ENCODE peak calls at places on chromosomes 5 and 9, in eight cellular contexts. H is Peyer's patch; C is CD8-positive, alpha-beta memory T cell; S is ovary; Z is kidney; U is pancreas; N is body of pancreas; W is AG04450. F is an unnamed sample.

GRCh38 chr9:76269789-76270188 is 124.4 kb downstream of the RFK start:
- DNase-seq in Z (no peak), H (no peak), N (no peak), C (no peak), S (no peak), W (peak), U (no peak), F (no peak)

GRCh38 chr9:74120061-74120460 is 377.1 kb upstream of the RORB start:
- DNase-seq in W (no peak), S (no peak), U (no peak), N (no peak), C (no peak), H (no peak), Z (no peak), F (no peak)

GRCh38 chr9:91047993-91048607 is 246.5 kb downstream of the SYK start:
- DNase-seq in C (no peak), N (no peak), W (no peak), S (no peak), U (no peak), H (no peak), Z (no peak), F (no peak)

GRCh38 chr5:158988987-158989624 is 110.6 kb downstream of the EBF1 start:
- DNase-seq in H (no peak), C (no peak), U (no peak), S (no peak), N (no peak), Z (no peak), W (no peak), F (no peak)

GRCh38 chr9:131578778-131579504 is 33.6 kb downstream of the PRRT1B start:
- DNase-seq in U (no peak), S (peak), Z (peak), N (no peak), C (peak), W (no peak), H (peak), F (no peak)

GRCh38 chr9:6711403-6711802 is 46.4 kb upstream of the KDM4C start:
- DNase-seq in N (no peak), S (no peak), W (peak), Z (no peak), U (no peak), C (no peak), H (no peak), F (no peak)

GRCh38 chr9:26775405-26775804 is 117.2 kb downstream of the CAAP1 start:
- DNase-seq in U (no peak), W (no peak), S (no peak), C (no peak), N (no peak), Z (no peak), H (no peak), F (no peak)

GRCh38 chr9:112884086-112884485 is 6.6 kb downstream of the SLC46A2 start:
- DNase-seq in S (no peak), C (no peak), N (no peak), W (no peak), U (no peak), Z (no peak), H (no peak), F (peak)

GRCh38 chr9:3401556-3401955 is 124.2 kb downstream of the RFX3 start:
- DNase-seq in W (no peak), S (no peak), H (no peak), U (no peak), Z (no peak), N (no peak), C (no peak), F (no peak)

GRCh38 chr5:140381972-140382371 is 19.7 kb upstream of the ANKHD1 start:
- DNase-seq in U (no peak), Z (no peak), W (no peak), H (no peak), N (no peak), S (no peak), C (no peak), F (no peak)

GRCh38 chr5:181167814-181168488 is 20.6 kb downstream of the OR2V2 start:
- DNase-seq in Z (no peak), S (no peak), C (no peak), H (no peak), W (no peak), U (no peak), N (no peak), F (no peak)

DNA sequence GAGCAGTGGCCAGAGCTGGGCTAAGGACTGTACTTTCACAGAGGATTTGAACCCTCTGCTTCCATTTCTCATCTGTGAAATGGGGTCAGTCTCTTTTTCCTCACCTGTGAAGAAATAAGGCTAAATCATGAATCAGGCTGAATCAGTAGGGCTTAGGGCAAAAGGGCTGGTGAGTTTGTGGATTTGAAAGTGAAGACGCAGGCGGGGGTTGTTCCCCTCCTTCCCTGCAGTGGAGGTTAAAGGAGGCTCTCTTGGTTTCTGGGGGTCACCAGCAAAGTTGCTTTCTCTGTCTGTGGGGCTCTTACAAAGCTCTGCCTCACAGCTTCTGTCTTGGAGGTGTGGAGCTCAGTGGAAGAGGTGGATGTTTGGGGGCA is 17.6 kb upstream of the NDST1 start:
- DNase-seq in U (no peak), H (no peak), S (no peak), C (no peak), N (no peak), Z (no peak), W (no peak), F (no peak)
- H3K27ac ChIP-seq in U (no peak), H (peak), S (no peak), C (no peak), N (peak), Z (no peak), W (peak), F (peak)

GRCh38 chr9:22088372-22089063 is 79.4 kb upstream of the CDKN2B start:
- DNase-seq in Z (no peak), H (no peak), U (no peak), N (no peak), S (no peak), W (no peak), C (no peak), F (no peak)
- H3K27ac ChIP-seq in Z (no peak), H (peak), U (no peak), N (no peak), S (no peak), W (no peak), C (no peak), F (no peak)

GRCh38 chr5:143322931-143323330 is 80.6 kb downstream of the NR3C1 start:
- DNase-seq in N (no peak), S (no peak), U (no peak), W (no peak), C (no peak), Z (no peak), H (no peak), F (no peak)

GRCh38 chr5:143318270-143318669 is 85.2 kb downstream of the NR3C1 start:
- DNase-seq in W (no peak), C (no peak), H (no peak), N (no peak), U (no peak), S (no peak), Z (no peak), F (no peak)

GRCh38 chr5:143319437-143320302 is 83.8 kb downstream of the NR3C1 start:
- DNase-seq in N (no peak), Z (no peak), C (no peak), U (no peak), W (no peak), S (no peak), H (no peak), F (no peak)

GRCh38 chr5:143318833-143319232 is 84.7 kb downstream of the NR3C1 start:
- DNase-seq in N (no peak), C (no peak), S (no peak), Z (no peak), W (no peak), H (no peak), U (no peak), F (no peak)

DNA sequence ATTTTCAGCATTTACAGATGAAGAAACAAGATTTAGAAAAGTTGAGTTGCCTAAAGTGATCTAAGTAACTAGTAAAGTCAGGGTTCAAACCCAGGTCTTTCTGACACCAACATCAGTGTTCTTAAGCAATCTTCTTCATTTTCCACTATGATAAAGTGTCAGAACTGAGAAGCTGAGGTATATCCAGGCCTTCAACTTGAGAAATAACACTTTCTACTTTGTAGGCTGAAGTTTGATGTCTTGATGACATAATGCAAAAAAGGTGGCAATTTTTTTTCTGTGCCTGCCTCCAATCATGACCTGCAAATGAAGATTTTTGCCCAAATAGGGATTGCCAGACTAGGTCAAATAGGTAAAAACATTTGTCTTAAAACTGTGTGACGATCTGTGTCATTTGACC is 81.3 kb downstream of the NR3C1 start:
- DNase-seq in H (no peak), N (no peak), U (no peak), W (no peak), S (no peak), Z (no peak), C (no peak), F (no peak)
- H3K27ac ChIP-seq in H (no peak), N (no peak), U (no peak), W (no peak), S (no peak), Z (no peak), C (no peak), F (no peak)

GRCh38 chr5:95801532-95801931 is 21.0 kb downstream of the GLRX start:
- DNase-seq in U (no peak), Z (no peak), C (no peak), N (no peak), W (no peak), S (no peak), H (no peak), F (no peak)
- H3K27ac ChIP-seq in U (no peak), Z (peak), C (no peak), N (peak), W (no peak), S (no peak), H (peak), F (no peak)

GRCh38 chr9:133812941-133813748 is 75.0 kb upstream of the SARDH start:
- DNase-seq in N (no peak), S (no peak), Z (no peak), U (no peak), C (no peak), H (no peak), W (no peak), F (no peak)

GRCh38 chr9:133807818-133808217 is 69.7 kb upstream of the SARDH start:
- DNase-seq in Z (no peak), H (no peak), S (no peak), U (no peak), C (no peak), N (no peak), W (no peak), F (no peak)

GRCh38 chr9:133812077-133812868 is 74.1 kb upstream of the SARDH start:
- DNase-seq in S (no peak), N (no peak), C (no peak), Z (no peak), U (no peak), H (no peak), W (no peak), F (no peak)

GRCh38 chr9:133809335-133809734 is 71.2 kb upstream of the SARDH start:
- DNase-seq in H (no peak), W (no peak), N (no peak), C (no peak), S (no peak), Z (no peak), U (no peak), F (no peak)

DNA sequence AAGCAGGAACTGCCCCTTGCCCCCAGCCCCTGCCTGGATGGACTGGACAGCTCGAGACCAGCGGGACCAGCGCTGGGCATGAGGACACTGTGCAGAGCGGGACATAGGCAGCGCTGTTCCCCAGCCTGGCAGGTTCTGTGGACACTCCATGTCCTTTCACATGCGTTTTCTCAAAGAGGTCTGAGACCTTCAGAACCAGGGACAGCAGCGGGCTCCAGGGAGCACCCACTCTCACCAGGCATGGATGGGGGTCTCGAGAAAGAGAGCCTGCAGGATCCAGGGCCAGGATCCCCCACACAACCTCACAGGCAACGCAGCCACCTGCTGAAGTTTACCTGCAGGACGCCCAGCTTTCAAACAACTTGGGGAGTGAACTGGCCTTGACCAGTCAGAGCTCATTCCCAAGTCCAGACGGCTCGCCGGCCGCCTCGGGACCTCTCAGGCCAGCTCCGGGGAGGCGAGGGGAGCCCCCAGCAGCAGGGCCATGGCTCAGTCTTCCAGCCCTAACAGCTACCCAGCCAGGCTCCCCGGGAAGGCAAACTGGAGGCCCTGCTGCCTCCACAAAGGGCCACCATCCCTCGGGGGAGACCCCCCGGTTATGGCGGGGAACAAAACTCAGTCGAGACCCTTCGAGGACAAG is 72.5 kb upstream of the SARDH start:
- DNase-seq in U (no peak), Z (no peak), H (no peak), C (no peak), W (no peak), S (no peak), N (no peak), F (no peak)
- H3K27ac ChIP-seq in U (no peak), Z (no peak), H (no peak), C (no peak), W (no peak), S (no peak), N (no peak), F (no peak)

GRCh38 chr9:128162215-128163026 is 2.4 kb downstream of the BBLN start:
- DNase-seq in N (peak), S (peak), C (no peak), Z (peak), W (no peak), H (no peak), U (peak), F (peak)

GRCh38 chr9:128159784-128160602 is at the start of gene BBLN:
- DNase-seq in S (peak), C (peak), N (peak), U (peak), H (peak), Z (peak), W (peak), F (peak)

GRCh38 chr9:128160603-128160987 is 530 bp downstream of the BBLN start:
- DNase-seq in U (peak), N (no peak), Z (no peak), S (peak), W (no peak), C (peak), H (no peak), F (no peak)

GRCh38 chr9:128155736-128156500 is 4.1 kb upstream of the BBLN start:
- DNase-seq in Z (peak), S (no peak), N (no peak), U (no peak), W (no peak), H (no peak), C (no peak), F (no peak)

GRCh38 chr9:128159073-128159783 is 837 bp upstream of the BBLN start:
- DNase-seq in W (no peak), C (peak), U (no peak), S (peak), Z (peak), N (no peak), H (peak), F (no peak)
- H3K27ac ChIP-seq in W (no peak), C (peak), U (peak), S (peak), Z (no peak), N (peak), H (peak), F (no peak)

DNA sequence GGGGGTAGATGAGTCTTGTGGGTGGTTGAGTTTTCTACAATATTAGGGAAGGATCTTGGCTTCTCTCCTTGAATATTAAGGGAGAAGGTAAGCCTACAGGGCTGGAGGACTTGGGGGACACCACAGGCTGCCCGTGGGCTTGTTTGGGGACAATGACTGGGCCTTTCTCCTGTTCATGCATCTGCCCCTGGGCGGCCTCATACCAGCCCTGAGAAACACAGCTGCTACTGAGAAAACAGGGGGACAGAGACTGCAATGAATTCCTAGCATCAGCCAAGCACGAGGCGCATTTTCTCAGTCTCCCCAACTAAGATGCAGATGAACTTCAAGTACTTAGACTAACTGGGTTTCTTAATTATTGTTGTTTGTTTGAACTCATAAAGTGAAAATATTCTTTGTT is 24.6 kb downstream of the C5orf58 start:
- DNase-seq in C (no peak), W (no peak), N (no peak), S (no peak), U (no peak), H (no peak), Z (no peak), F (no peak)
- H3K27ac ChIP-seq in C (no peak), W (no peak), N (no peak), S (no peak), U (no peak), H (no peak), Z (no peak), F (no peak)

GRCh38 chr9:128077847-128078503 is 9.9 kb downstream of the SLC25A25 start:
- DNase-seq in H (no peak), S (no peak), N (no peak), W (no peak), C (no peak), U (no peak), Z (no peak), F (no peak)

GRCh38 chr9:128078504-128079434 is 10.7 kb downstream of the SLC25A25 start:
- DNase-seq in N (peak), H (no peak), C (no peak), W (no peak), Z (no peak), U (peak), S (no peak), F (no peak)

GRCh38 chr9:128082173-128082572 is 14.1 kb downstream of the SLC25A25 start:
- DNase-seq in S (no peak), N (no peak), C (no peak), Z (no peak), H (no peak), W (no peak), U (no peak), F (no peak)

GRCh38 chr9:128080218-128080617 is 12.2 kb downstream of the SLC25A25 start:
- DNase-seq in U (no peak), H (no peak), S (no peak), N (no peak), C (no peak), W (no peak), Z (no peak), F (no peak)

GRCh38 chr9:128081052-128081451 is 13.0 kb downstream of the SLC25A25 start:
- DNase-seq in H (no peak), U (no peak), C (no peak), S (peak), Z (peak), W (peak), N (peak), F (no peak)
- H3K27ac ChIP-seq in H (peak), U (peak), C (peak), S (peak), Z (peak), W (peak), N (peak), F (peak)